ENCODE peak calls at places on chromosomes 1 and 21, in four cellular contexts. U is BE2C, M is aorta, S is A673. Y is an unnamed sample.

GRCh38 chr1:236016782-236017400 is 48.0 kb downstream of the NID1 start:
- DNase-seq in U (no peak), M (no peak), S (no peak), Y (no peak)

GRCh38 chr1:209720326-209720725 is 15.7 kb downstream of the HSD11B1 start:
- DNase-seq in U (no peak), M (no peak), S (no peak), Y (no peak)

GRCh38 chr1:6090996-6091822 is 45.5 kb downstream of the KCNAB2 start:
- DNase-seq in U (no peak), M (no peak), S (no peak), Y (no peak)

GRCh38 chr1:47385020-47385419 is 31.1 kb upstream of the FOXE3 start:
- DNase-seq in U (no peak), M (no peak), S (no peak), Y (no peak)

GRCh38 chr1:59750612-59751395 is 63.9 kb upstream of the HOOK1 start:
- DNase-seq in U (no peak), M (no peak), S (no peak), Y (no peak)

GRCh38 chr1:36531833-36532232 is 49.1 kb upstream of the CSF3R start:
- DNase-seq in U (no peak), M (no peak), S (no peak), Y (peak)

GRCh38 chr1:184060316-184060715 is 8.8 kb downstream of the TSEN15 start:
- DNase-seq in U (no peak), M (no peak), S (no peak), Y (no peak)

GRCh38 chr1:44505210-44505993 is 100.3 kb downstream of the RNF220 start:
- DNase-seq in U (no peak), M (no peak), S (no peak), Y (no peak)

GRCh38 chr1:170535418-170535817 is 3.5 kb downstream of the GORAB start:
- DNase-seq in U (no peak), M (no peak), S (no peak), Y (no peak)

GRCh38 chr1:3051270-3052268 is 17.4 kb upstream of the PRDM16 start:
- DNase-seq in U (no peak), M (no peak), S (no peak), Y (no peak)

GRCh38 chr21:38646213-38646837 is 148.0 kb upstream of the ERG start:
- DNase-seq in U (no peak), M (no peak), S (no peak), Y (no peak)

GRCh38 chr21:41640756-41641509 is 125.9 kb downstream of the RIPK4 start:
- DNase-seq in U (no peak), M (no peak), S (peak), Y (no peak)

GRCh38 chr1:25467193-25467592 is 36.5 kb downstream of the MACO1 start:
- DNase-seq in U (no peak), M (no peak), S (no peak), Y (no peak)

GRCh38 chr1:236063919-236064673 is 794 bp downstream of the NID1 start:
- DNase-seq in U (no peak), M (peak), S (no peak), Y (peak)

GRCh38 chr1:48480504-48480903 is 8.5 kb upstream of the SPATA6 start:
- DNase-seq in U (no peak), M (no peak), S (no peak), Y (no peak)

DNA sequence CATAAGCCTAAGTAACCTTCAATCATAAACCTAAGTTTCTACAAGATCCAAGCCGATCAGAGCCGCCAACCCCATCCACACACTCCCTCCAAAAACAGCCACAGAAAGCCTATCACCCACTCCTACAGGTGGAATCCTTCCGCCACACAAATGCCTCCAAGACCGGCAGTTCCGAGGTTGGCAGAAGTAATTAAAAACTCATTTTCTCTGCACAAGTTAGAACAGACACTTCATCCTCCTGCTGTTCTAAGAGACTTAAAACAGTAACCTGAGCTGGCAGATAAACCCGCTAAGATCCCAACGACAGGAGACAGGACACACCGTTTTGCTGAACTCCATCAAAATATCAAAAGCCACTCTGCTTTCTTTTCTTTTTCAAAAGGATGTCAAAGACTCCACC is 2.8 kb downstream of the SSBP3 start:
- DNase-seq in U (no peak), M (no peak), S (no peak), Y (peak)
- H3K4me3 ChIP-seq in U (peak), M (no peak), S (no peak), Y (no peak)

DNA sequence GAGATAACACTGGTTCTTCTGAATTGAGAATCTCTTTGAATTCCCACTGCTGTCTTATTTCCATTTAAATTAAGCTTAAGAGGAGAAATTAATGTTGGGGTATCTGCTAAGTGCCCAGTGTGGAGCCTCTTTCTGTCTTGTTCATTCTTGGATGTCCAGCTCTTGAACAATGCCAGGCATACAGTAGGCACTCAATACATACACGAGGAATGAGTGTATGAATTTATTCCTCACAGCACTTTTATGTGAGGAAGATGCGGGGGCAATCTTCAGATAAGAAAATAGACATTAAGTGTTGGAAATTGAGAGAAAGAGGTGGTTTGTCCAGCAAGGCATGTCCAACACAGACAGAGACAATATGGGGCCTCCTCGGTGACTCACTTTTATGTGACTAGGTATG is 11.8 kb upstream of the ATF3 start:
- DNase-seq in U (no peak), M (no peak), S (no peak), Y (no peak)
- H3K4me3 ChIP-seq in U (no peak), M (no peak), S (no peak), Y (no peak)

DNA sequence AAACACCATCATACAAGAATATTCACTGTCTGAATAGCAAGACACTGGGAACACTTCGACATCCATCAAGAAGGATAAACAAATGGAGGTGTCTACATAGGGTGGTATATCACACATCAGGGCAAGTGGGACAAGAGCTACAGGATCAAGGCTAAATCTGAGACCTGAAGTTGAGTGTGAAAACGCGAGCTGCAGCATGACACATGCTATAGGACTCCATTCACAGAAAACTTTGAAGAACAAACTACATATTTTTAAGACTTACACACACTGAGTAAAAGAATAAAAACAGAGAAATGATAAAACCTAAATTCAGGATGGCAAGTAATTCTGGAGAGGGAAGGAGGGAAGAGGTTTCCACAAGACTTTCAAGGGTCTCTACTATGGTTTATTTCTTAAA is 2.1 kb downstream of the TTC39A start:
- DNase-seq in U (no peak), M (no peak), S (no peak), Y (no peak)
- H3K4me3 ChIP-seq in U (no peak), M (no peak), S (no peak), Y (no peak)

GRCh38 chr1:228736844-228737415 is 1.7 kb downstream of the RHOU start:
- DNase-seq in U (no peak), M (no peak), S (no peak), Y (no peak)

GRCh38 chr1:228734881-228735801 is at the start of gene RHOU:
- DNase-seq in U (peak), M (peak), S (peak), Y (peak)

GRCh38 chr1:228735871-228736586 is 750 bp downstream of the RHOU start:
- DNase-seq in U (peak), M (peak), S (peak), Y (peak)

GRCh38 chr1:228739826-228740225 is 4.5 kb downstream of the RHOU start:
- DNase-seq in U (no peak), M (no peak), S (no peak), Y (no peak)

GRCh38 chr1:228737613-228738012 is 2.3 kb downstream of the RHOU start:
- DNase-seq in U (no peak), M (no peak), S (no peak), Y (peak)
- H3K4me3 ChIP-seq in U (no peak), M (peak), S (no peak), Y (peak)

GRCh38 chr1:230149751-230150584 is 82.9 kb downstream of the GALNT2 start:
- DNase-seq in U (no peak), M (peak), S (no peak), Y (no peak)

GRCh38 chr1:230148194-230148581 is 81.2 kb downstream of the GALNT2 start:
- DNase-seq in U (no peak), M (no peak), S (no peak), Y (no peak)

GRCh38 chr1:230147253-230148193 is 80.5 kb downstream of the GALNT2 start:
- DNase-seq in U (no peak), M (no peak), S (no peak), Y (no peak)

GRCh38 chr1:230146709-230147108 is 79.7 kb downstream of the GALNT2 start:
- DNase-seq in U (no peak), M (no peak), S (no peak), Y (no peak)

DNA sequence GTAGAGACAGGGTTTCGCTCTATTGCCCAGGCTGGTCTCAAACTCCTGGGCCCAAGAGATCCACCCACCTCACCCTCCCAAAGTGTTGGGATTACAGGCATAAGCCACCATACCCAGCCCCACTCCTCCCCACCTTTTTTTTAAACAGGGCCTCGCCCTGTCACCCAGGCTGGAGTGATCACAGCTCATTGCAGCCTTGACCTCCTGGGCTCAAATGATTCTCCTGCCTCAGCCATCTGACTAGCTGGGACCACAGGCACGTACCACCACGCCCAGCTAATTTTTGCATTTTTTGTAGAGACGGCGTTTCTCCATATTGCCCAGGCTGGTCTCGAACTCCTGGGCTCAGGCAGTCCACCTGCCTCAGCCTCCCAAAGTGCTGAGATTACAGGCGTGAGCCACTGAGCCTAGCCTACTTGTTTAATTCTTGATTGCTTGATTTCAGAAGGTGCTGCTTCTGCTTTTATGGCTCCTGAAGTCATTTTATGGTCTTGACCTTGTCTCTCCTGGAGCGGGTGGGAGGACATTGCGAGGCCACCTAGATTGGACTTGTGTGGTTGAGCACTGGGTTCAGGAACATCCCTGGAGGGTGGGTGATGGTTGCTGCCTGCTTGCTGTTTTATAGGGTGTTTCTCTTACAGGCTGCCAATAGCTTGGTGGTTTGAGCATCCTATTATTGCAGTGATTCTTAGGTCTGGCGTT is 81.9 kb downstream of the GALNT2 start:
- DNase-seq in U (no peak), M (no peak), S (no peak), Y (no peak)
- H3K4me3 ChIP-seq in U (no peak), M (no peak), S (no peak), Y (no peak)

DNA sequence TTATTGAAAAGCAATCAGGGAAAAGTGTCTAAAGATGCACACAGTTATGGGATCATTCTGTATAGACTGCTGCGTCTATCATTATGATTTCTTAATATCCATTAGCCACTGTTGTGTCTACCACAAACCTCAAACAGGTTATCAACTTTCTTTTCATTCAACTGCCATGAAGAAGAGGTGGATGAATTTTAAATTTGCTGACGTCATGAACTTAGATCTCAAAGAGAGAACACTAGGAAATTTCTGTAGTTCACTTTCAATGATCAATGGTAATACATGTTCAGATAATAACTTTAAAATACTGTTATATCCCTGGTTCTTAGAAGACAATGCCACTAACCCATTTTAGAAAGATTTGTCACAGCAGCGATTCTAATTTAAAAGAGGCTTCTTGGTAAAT is 6.7 kb downstream of the PLA2G4A start:
- DNase-seq in U (no peak), M (no peak), S (no peak), Y (no peak)
- H3K4me3 ChIP-seq in U (no peak), M (no peak), S (no peak), Y (no peak)